ENCODE peak calls at places on chromosomes 1 and 21, in seven cellular contexts. K is transverse colon, R is prostate gland, I is sigmoid colon, A is stomach, C is HepG2, Z is breast epithelium. B is an unnamed sample.

GRCh38 chr1:21307210-21307609 is 16.9 kb upstream of the ECE1 start:
- DNase-seq in A (no peak), C (no peak), I (no peak), Z (no peak), K (no peak), R (no peak), B (no peak)

GRCh38 chr1:204435246-204435885 is 23.7 kb upstream of the PPP1R15B start:
- DNase-seq in R (no peak), K (no peak), I (no peak), Z (no peak), C (peak; percentile 56), A (no peak), B (no peak)

GRCh38 chr21:45818276-45818903 is 163.2 kb upstream of the COL6A1 start:
- DNase-seq in Z (no peak), A (no peak), K (no peak), C (no peak), I (peak; percentile 55), R (no peak), B (no peak)

GRCh38 chr1:169326644-169327316 is 40.8 kb downstream of the NME7 start:
- DNase-seq in C (no peak), I (no peak), Z (no peak), K (no peak), R (no peak), A (no peak), B (no peak)

GRCh38 chr1:185972096-185972875 is 238.1 kb downstream of the HMCN1 start:
- DNase-seq in C (no peak), A (no peak), R (no peak), I (no peak), Z (no peak), K (no peak), B (no peak)

GRCh38 chr1:50724626-50725286 is 235.3 kb downstream of the FAF1 start:
- DNase-seq in I (no peak), K (no peak), Z (no peak), C (no peak), R (no peak), A (no peak), B (no peak)

GRCh38 chr1:117061986-117062415 is 1.9 kb downstream of the TTF2 start:
- DNase-seq in I (no peak), K (no peak), A (no peak), C (no peak), Z (no peak), R (no peak), B (no peak)

GRCh38 chr1:16905856-16906702 is 10.3 kb downstream of the RNU1-2 start:
- DNase-seq in C (no peak), A (no peak), I (no peak), K (no peak), Z (no peak), R (no peak), B (peak; percentile 86)

GRCh38 chr1:54287176-54287650 is 87.2 kb downstream of the MRPL37 start:
- DNase-seq in C (no peak), K (peak; percentile 86), Z (peak; percentile 74), I (peak; percentile 93), R (peak; percentile 87), A (peak; percentile 83), B (no peak)

GRCh38 chr1:16143566-16144324 is 12.1 kb downstream of the EPHA2 start:
- DNase-seq in C (peak; percentile 96), Z (no peak), K (peak; percentile 80), A (peak; percentile 90), I (no peak), R (peak; percentile 38), B (no peak)

GRCh38 chr1:181816608-181817007 is 244.9 kb downstream of the ZNF648 start:
- DNase-seq in R (no peak), I (no peak), A (no peak), C (no peak), K (no peak), Z (no peak), B (no peak)

GRCh38 chr1:64743954-64744491 is 852 bp upstream of the RAVER2 start:
- DNase-seq in R (no peak), I (no peak), K (no peak), A (no peak), Z (no peak), C (no peak), B (no peak)

GRCh38 chr1:168373869-168374268 is 93.2 kb downstream of the TBX19 start:
- DNase-seq in I (no peak), A (no peak), C (no peak), R (no peak), K (no peak), Z (no peak), B (no peak)

GRCh38 chr1:205273551-205273982 is 45.8 kb downstream of the TMCC2 start:
- DNase-seq in A (peak; percentile 94), C (peak; percentile 65), K (peak; percentile 92), I (peak; percentile 90), R (peak; percentile 87), Z (peak; percentile 82), B (no peak)

GRCh38 chr1:41650176-41650519 is 165.7 kb upstream of the EDN2 start:
- DNase-seq in K (no peak), I (no peak), R (no peak), Z (peak; percentile 71), C (no peak), A (no peak), B (no peak)
- TF ChIP-seq POLR2AphosphoS5 in K (no peak), I (no peak), R (no peak), Z (no peak), C (no peak), A (no peak), B (no peak)

DNA sequence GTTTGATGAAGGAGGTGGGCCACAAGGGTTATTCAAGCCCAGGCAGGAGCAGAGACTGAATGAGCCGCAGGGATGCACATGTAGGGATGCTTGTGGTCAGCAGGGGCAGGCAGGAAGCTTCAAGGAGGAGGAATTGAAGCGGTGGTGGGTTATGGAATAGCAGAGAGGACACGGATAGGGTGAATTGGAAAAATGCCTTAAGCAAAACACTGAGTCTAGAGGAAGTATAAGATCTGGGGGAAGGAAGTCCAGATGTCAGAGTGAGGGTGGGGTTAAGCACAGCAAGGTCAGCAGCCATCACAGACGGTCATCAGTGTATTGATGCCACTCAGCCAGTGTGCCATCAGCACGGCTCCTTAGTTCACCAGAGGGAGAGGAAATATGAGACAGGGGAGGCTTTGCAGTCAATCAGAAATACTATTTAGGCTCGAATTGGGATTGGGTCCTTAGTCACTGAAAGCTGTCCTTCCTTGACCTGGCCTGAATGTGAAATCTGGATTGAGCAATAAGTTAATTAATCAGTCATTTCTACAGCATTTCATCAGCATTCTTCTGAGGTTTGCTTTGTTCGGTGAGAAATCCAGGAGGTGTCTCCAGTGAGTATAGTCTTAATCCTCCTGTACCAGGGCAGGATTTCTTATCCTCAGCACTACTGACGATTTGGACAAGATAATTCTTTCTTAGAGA is 6.0 kb upstream of the LCE1F start:
- DNase-seq in C (no peak), R (no peak), K (no peak), A (no peak), Z (no peak), I (no peak), B (no peak)
- TF ChIP-seq CTCF in C (no peak), R (no peak), K (no peak), A (no peak), Z (no peak), I (no peak), B (no peak)

GRCh38 chr1:3105167-3105863 is 36.3 kb downstream of the PRDM16 start:
- DNase-seq in C (peak; percentile 38), Z (no peak), R (no peak), I (no peak), K (no peak), A (no peak), B (no peak)
- TF ChIP-seq POLR2AphosphoS5 in C (no peak), Z (no peak), R (no peak), I (no peak), K (no peak), A (no peak), B (no peak)

GRCh38 chr1:234748713-234749112 is 138.7 kb upstream of the IRF2BP2 start:
- DNase-seq in Z (no peak), C (no peak), R (no peak), A (no peak), K (no peak), I (no peak), B (no peak)

GRCh38 chr1:234748066-234748465 is 138.1 kb upstream of the IRF2BP2 start:
- DNase-seq in C (peak; percentile 67), Z (no peak), A (no peak), R (no peak), I (no peak), K (no peak), B (no peak)

GRCh38 chr1:234746798-234747196 is 136.8 kb upstream of the IRF2BP2 start:
- DNase-seq in I (no peak), R (no peak), Z (peak; percentile 64), C (no peak), K (no peak), A (no peak), B (no peak)

GRCh38 chr1:234745844-234746797 is 136.1 kb upstream of the IRF2BP2 start:
- DNase-seq in A (no peak), K (no peak), I (no peak), Z (no peak), R (no peak), C (no peak), B (no peak)

DNA sequence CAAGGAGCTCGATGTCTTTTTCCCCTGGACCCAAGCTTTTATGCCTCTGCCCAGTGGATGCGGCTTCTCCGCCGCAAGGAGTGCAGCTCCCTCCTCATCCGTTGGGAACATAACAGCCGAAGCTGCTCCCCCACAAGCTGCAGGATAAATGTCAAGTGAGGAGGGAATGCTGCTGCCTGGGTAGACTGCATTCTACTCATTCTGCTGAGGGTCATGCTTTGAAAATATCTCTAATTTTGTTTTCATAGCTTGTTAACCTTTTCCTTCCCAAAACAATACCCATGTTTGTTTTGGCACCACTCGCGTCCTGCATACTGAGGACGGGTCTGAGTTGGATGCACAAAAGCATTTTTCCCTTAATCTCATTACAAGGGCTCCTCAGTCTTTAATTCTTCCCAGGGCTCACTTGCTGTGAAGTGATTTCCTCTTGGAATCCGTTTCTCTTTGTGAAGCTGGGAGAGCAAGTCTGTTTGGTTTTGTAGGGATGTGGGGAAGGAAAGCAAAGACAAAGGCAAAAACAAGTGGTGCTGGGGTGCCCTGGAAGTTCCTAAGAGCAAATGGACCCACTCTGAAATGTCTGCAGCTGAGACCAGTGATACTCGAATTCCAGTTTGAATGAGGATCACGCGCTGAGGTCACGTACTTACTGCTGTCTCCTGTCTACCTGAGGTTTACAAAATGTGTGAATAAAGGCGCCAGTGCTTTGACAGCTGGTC is 134.0 kb upstream of the IRF2BP2 start:
- DNase-seq in C (no peak), K (no peak), I (no peak), A (no peak), R (no peak), Z (no peak), B (no peak)
- TF ChIP-seq CTCF in C (no peak), K (no peak), I (no peak), A (no peak), R (no peak), Z (no peak), B (no peak)